ENCODE peak calls at places on chromosome 10, in nine cellular contexts. One of them, this sample, is unnamed.

GRCh38 chr10:113651021-113651420 is 12.8 kb downstream of the NRAP start:
- DNase-seq in NB4: no peak
- DNase-seq in suprapubic skin: no peak
- DNase-seq in IMR-90: no peak
- DNase-seq in body of pancreas: no peak
- DNase-seq in A549: no peak
- DNase-seq in spleen: no peak
- DNase-seq in ovary: no peak
- DNase-seq in Peyer's patch: no peak
- DNase-seq in this sample: no peak

GRCh38 chr10:131726460-131726861 is 174.3 kb upstream of the PPP2R2D start:
- DNase-seq in NB4: no peak
- DNase-seq in suprapubic skin: peak
- DNase-seq in IMR-90: no peak
- DNase-seq in body of pancreas: peak
- DNase-seq in A549: no peak
- DNase-seq in spleen: peak
- DNase-seq in ovary: peak
- DNase-seq in Peyer's patch: no peak
- DNase-seq in this sample: peak

GRCh38 chr10:44756235-44756634 is 154.9 kb upstream of the TMEM72 start:
- DNase-seq in NB4: no peak
- DNase-seq in suprapubic skin: no peak
- DNase-seq in IMR-90: peak
- DNase-seq in body of pancreas: no peak
- DNase-seq in A549: no peak
- DNase-seq in spleen: no peak
- DNase-seq in ovary: no peak
- DNase-seq in Peyer's patch: no peak
- DNase-seq in this sample: peak

GRCh38 chr10:24255115-24255895 is 46.4 kb downstream of the KIAA1217 start:
- DNase-seq in NB4: no peak
- DNase-seq in suprapubic skin: no peak
- DNase-seq in IMR-90: no peak
- DNase-seq in body of pancreas: no peak
- DNase-seq in A549: no peak
- DNase-seq in spleen: no peak
- DNase-seq in ovary: no peak
- DNase-seq in Peyer's patch: no peak
- DNase-seq in this sample: no peak

GRCh38 chr10:78211476-78212110 is 177.9 kb downstream of the RPS24 start:
- DNase-seq in NB4: peak
- DNase-seq in suprapubic skin: no peak
- DNase-seq in IMR-90: peak
- DNase-seq in body of pancreas: peak
- DNase-seq in A549: peak
- DNase-seq in spleen: peak
- DNase-seq in ovary: peak
- DNase-seq in Peyer's patch: no peak
- DNase-seq in this sample: no peak

GRCh38 chr10:44393051-44393630 is 8.2 kb upstream of the CXCL12 start:
- DNase-seq in NB4: no peak
- DNase-seq in suprapubic skin: no peak
- DNase-seq in IMR-90: peak
- DNase-seq in body of pancreas: no peak
- DNase-seq in A549: no peak
- DNase-seq in spleen: no peak
- DNase-seq in ovary: no peak
- DNase-seq in Peyer's patch: no peak
- DNase-seq in this sample: no peak

GRCh38 chr10:116490028-116490662 is 55.6 kb upstream of the PNLIP start:
- DNase-seq in NB4: peak
- DNase-seq in suprapubic skin: no peak
- DNase-seq in IMR-90: peak
- DNase-seq in body of pancreas: no peak
- DNase-seq in A549: peak
- DNase-seq in spleen: no peak
- DNase-seq in ovary: no peak
- DNase-seq in Peyer's patch: no peak
- DNase-seq in this sample: no peak

GRCh38 chr10:77846718-77847311 is 79.7 kb downstream of the DLG5 start:
- DNase-seq in NB4: peak
- DNase-seq in suprapubic skin: peak
- DNase-seq in IMR-90: peak
- DNase-seq in body of pancreas: peak
- DNase-seq in A549: peak
- DNase-seq in spleen: peak
- DNase-seq in ovary: peak
- DNase-seq in Peyer's patch: peak
- DNase-seq in this sample: peak

GRCh38 chr10:51786016-51786683 is 86.8 kb upstream of the CSTF2T start:
- DNase-seq in NB4: no peak
- DNase-seq in suprapubic skin: no peak
- DNase-seq in IMR-90: peak
- DNase-seq in body of pancreas: no peak
- DNase-seq in A549: no peak
- DNase-seq in spleen: no peak
- DNase-seq in ovary: no peak
- DNase-seq in Peyer's patch: no peak
- DNase-seq in this sample: no peak
- TF ChIP-seq CTCF in NB4: no peak
- TF ChIP-seq CTCF in suprapubic skin: no peak
- TF ChIP-seq CTCF in IMR-90: no peak
- TF ChIP-seq CTCF in body of pancreas: no peak
- TF ChIP-seq CTCF in A549: no peak
- TF ChIP-seq CTCF in spleen: no peak
- TF ChIP-seq CTCF in ovary: no peak
- TF ChIP-seq CTCF in Peyer's patch: no peak
- TF ChIP-seq CTCF in this sample: no peak

GRCh38 chr10:124821520-124821919 is 19.9 kb downstream of the ABRAXAS2 start:
- DNase-seq in NB4: no peak
- DNase-seq in suprapubic skin: no peak
- DNase-seq in IMR-90: no peak
- DNase-seq in body of pancreas: no peak
- DNase-seq in A549: no peak
- DNase-seq in spleen: no peak
- DNase-seq in ovary: no peak
- DNase-seq in Peyer's patch: no peak
- DNase-seq in this sample: no peak
- TF ChIP-seq POLR2A in NB4: no peak
- TF ChIP-seq POLR2A in suprapubic skin: no peak
- TF ChIP-seq POLR2A in IMR-90: no peak
- TF ChIP-seq POLR2A in body of pancreas: no peak
- TF ChIP-seq POLR2A in A549: no peak
- TF ChIP-seq POLR2A in spleen: no peak
- TF ChIP-seq POLR2A in ovary: no peak
- TF ChIP-seq POLR2A in Peyer's patch: no peak
- TF ChIP-seq POLR2A in this sample: no peak

GRCh38 chr10:1360011-1360580 is 303.9 kb downstream of the WDR37 start:
- DNase-seq in NB4: no peak
- DNase-seq in suprapubic skin: no peak
- DNase-seq in IMR-90: no peak
- DNase-seq in body of pancreas: no peak
- DNase-seq in A549: no peak
- DNase-seq in spleen: no peak
- DNase-seq in ovary: no peak
- DNase-seq in Peyer's patch: no peak
- DNase-seq in this sample: peak
- TF ChIP-seq CTCF in NB4: peak
- TF ChIP-seq CTCF in suprapubic skin: no peak
- TF ChIP-seq CTCF in IMR-90: no peak
- TF ChIP-seq CTCF in body of pancreas: no peak
- TF ChIP-seq CTCF in A549: peak
- TF ChIP-seq CTCF in spleen: no peak
- TF ChIP-seq CTCF in ovary: no peak
- TF ChIP-seq CTCF in Peyer's patch: no peak
- TF ChIP-seq CTCF in this sample: no peak

DNA sequence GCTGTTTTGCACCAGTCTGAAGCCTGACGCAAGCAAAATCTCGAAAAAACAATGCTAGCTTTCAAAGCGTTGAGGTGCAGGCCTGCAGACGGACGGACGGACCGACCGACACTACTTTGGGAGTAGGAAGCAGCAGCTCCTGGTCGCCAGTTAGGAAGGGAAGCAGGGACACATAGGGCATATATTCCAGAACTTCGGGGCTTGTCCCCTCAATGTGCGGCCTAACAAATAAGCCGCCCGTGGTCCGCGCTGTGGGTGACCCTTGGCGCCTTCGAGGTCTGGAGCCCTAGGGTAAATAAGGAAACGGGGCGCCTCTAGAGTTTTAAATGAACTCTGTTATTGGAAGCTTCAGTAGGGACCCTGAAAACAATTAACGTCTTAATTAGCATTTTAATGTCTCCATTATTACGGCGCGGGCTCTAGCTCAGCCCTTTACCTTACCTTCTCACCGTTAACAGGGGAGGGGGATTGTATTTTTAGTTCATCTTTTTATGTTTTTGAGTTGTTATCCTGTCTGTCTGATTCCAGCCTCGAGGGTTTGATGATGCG is 1.4 kb downstream of the HHEX start:
- DNase-seq in NB4: no peak
- DNase-seq in suprapubic skin: no peak
- DNase-seq in IMR-90: no peak
- DNase-seq in body of pancreas: peak
- DNase-seq in A549: no peak
- DNase-seq in spleen: peak
- DNase-seq in ovary: no peak
- DNase-seq in Peyer's patch: peak
- DNase-seq in this sample: no peak
- TF ChIP-seq POLR2A in NB4: no peak
- TF ChIP-seq POLR2A in suprapubic skin: no peak
- TF ChIP-seq POLR2A in IMR-90: no peak
- TF ChIP-seq POLR2A in body of pancreas: no peak
- TF ChIP-seq POLR2A in A549: no peak
- TF ChIP-seq POLR2A in spleen: no peak
- TF ChIP-seq POLR2A in ovary: no peak
- TF ChIP-seq POLR2A in Peyer's patch: no peak
- TF ChIP-seq POLR2A in this sample: no peak

GRCh38 chr10:71212249-71213126 is at the start of gene UNC5B:
- DNase-seq in NB4: peak
- DNase-seq in suprapubic skin: peak
- DNase-seq in IMR-90: peak
- DNase-seq in body of pancreas: peak
- DNase-seq in A549: peak
- DNase-seq in spleen: peak
- DNase-seq in ovary: peak
- DNase-seq in Peyer's patch: peak
- DNase-seq in this sample: peak
- TF ChIP-seq CTCF in NB4: peak
- TF ChIP-seq CTCF in suprapubic skin: peak
- TF ChIP-seq CTCF in IMR-90: peak
- TF ChIP-seq CTCF in body of pancreas: peak
- TF ChIP-seq CTCF in A549: peak
- TF ChIP-seq CTCF in spleen: no peak
- TF ChIP-seq CTCF in ovary: peak
- TF ChIP-seq CTCF in Peyer's patch: no peak
- TF ChIP-seq CTCF in this sample: no peak

GRCh38 chr10:89701238-89702120 is at the start of gene KIF20B:
- DNase-seq in NB4: peak
- DNase-seq in suprapubic skin: peak
- DNase-seq in IMR-90: peak
- DNase-seq in body of pancreas: peak
- DNase-seq in A549: peak
- DNase-seq in spleen: peak
- DNase-seq in ovary: peak
- DNase-seq in Peyer's patch: peak
- DNase-seq in this sample: peak
- TF ChIP-seq POLR2A in NB4: peak
- TF ChIP-seq POLR2A in suprapubic skin: no peak
- TF ChIP-seq POLR2A in IMR-90: peak
- TF ChIP-seq POLR2A in body of pancreas: peak
- TF ChIP-seq POLR2A in A549: peak
- TF ChIP-seq POLR2A in spleen: peak
- TF ChIP-seq POLR2A in ovary: peak
- TF ChIP-seq POLR2A in Peyer's patch: peak
- TF ChIP-seq POLR2A in this sample: no peak

GRCh38 chr10:104130041-104130440 is 8.1 kb downstream of the SFR1 start:
- DNase-seq in NB4: no peak
- DNase-seq in suprapubic skin: no peak
- DNase-seq in IMR-90: no peak
- DNase-seq in body of pancreas: no peak
- DNase-seq in A549: no peak
- DNase-seq in spleen: no peak
- DNase-seq in ovary: no peak
- DNase-seq in Peyer's patch: no peak
- DNase-seq in this sample: no peak

GRCh38 chr10:104128214-104128613 is 6.2 kb downstream of the SFR1 start:
- DNase-seq in NB4: no peak
- DNase-seq in suprapubic skin: no peak
- DNase-seq in IMR-90: peak
- DNase-seq in body of pancreas: no peak
- DNase-seq in A549: no peak
- DNase-seq in spleen: no peak
- DNase-seq in ovary: no peak
- DNase-seq in Peyer's patch: no peak
- DNase-seq in this sample: no peak

GRCh38 chr10:104123397-104123796 is 1.4 kb downstream of the SFR1 start:
- DNase-seq in NB4: peak
- DNase-seq in suprapubic skin: no peak
- DNase-seq in IMR-90: peak
- DNase-seq in body of pancreas: no peak
- DNase-seq in A549: peak
- DNase-seq in spleen: no peak
- DNase-seq in ovary: no peak
- DNase-seq in Peyer's patch: no peak
- DNase-seq in this sample: no peak

GRCh38 chr10:104122273-104123107 is 519 bp downstream of the SFR1 start:
- DNase-seq in NB4: no peak
- DNase-seq in suprapubic skin: no peak
- DNase-seq in IMR-90: peak
- DNase-seq in body of pancreas: peak
- DNase-seq in A549: no peak
- DNase-seq in spleen: no peak
- DNase-seq in ovary: no peak
- DNase-seq in Peyer's patch: no peak
- DNase-seq in this sample: peak

DNA sequence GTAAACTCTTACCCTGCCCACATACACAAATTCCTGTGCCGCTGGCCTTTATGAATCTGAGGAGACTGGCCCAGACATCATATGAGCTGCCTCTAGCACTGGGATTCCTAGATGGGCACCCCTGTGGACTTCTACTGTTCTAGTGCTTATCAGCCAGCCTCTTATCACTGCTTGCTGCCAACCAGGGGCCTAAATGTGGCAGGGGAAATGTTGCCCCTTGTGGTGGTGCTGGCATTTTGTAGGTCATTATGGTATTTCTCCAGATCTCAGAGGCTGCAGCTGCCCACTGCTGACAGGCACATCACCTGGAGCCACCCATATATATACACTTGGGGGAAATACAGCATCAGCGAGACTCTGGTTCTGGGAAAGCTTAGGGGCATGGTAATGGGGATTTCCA is 5.4 kb downstream of the SFR1 start:
- DNase-seq in NB4: peak
- DNase-seq in suprapubic skin: no peak
- DNase-seq in IMR-90: no peak
- DNase-seq in body of pancreas: peak
- DNase-seq in A549: peak
- DNase-seq in spleen: no peak
- DNase-seq in ovary: no peak
- DNase-seq in Peyer's patch: no peak
- DNase-seq in this sample: no peak
- TF ChIP-seq CTCF in NB4: peak
- TF ChIP-seq CTCF in suprapubic skin: no peak
- TF ChIP-seq CTCF in IMR-90: no peak
- TF ChIP-seq CTCF in body of pancreas: no peak
- TF ChIP-seq CTCF in A549: peak
- TF ChIP-seq CTCF in spleen: no peak
- TF ChIP-seq CTCF in ovary: no peak
- TF ChIP-seq CTCF in Peyer's patch: no peak
- TF ChIP-seq CTCF in this sample: no peak

GRCh38 chr10:91582063-91582673 is 50.7 kb downstream of the PPP1R3C start:
- DNase-seq in NB4: no peak
- DNase-seq in suprapubic skin: no peak
- DNase-seq in IMR-90: no peak
- DNase-seq in body of pancreas: no peak
- DNase-seq in A549: no peak
- DNase-seq in spleen: no peak
- DNase-seq in ovary: no peak
- DNase-seq in Peyer's patch: no peak
- DNase-seq in this sample: no peak
- TF ChIP-seq POLR2A in NB4: no peak
- TF ChIP-seq POLR2A in suprapubic skin: no peak
- TF ChIP-seq POLR2A in IMR-90: no peak
- TF ChIP-seq POLR2A in body of pancreas: no peak
- TF ChIP-seq POLR2A in A549: no peak
- TF ChIP-seq POLR2A in spleen: no peak
- TF ChIP-seq POLR2A in ovary: no peak
- TF ChIP-seq POLR2A in Peyer's patch: no peak
- TF ChIP-seq POLR2A in this sample: no peak

This sample was measured in lower leg skin.